ENCODE peak calls at places on chromosome 14, in four cellular contexts. Y, D, Q and S are unnamed samples.

GRCh38 chr14:60170948-60171347 is 5.8 kb upstream of the DHRS7 start:
- DNase-seq in Y (no peak), D (no peak), Q (no peak), S (no peak)

GRCh38 chr14:91350483-91350812 is 67.2 kb downstream of the CCDC88C start:
- DNase-seq in Y (no peak), D (no peak), Q (no peak), S (no peak)

GRCh38 chr14:73058923-73059311 is 583 bp downstream of the RBM25 start:
- DNase-seq in Y (no peak), D (peak; percentile 39), Q (no peak), S (no peak)

GRCh38 chr14:106436310-106436905 is 910.0 kb downstream of the TMEM121 start:
- DNase-seq in Y (no peak), D (peak; percentile 55), Q (no peak), S (no peak)

GRCh38 chr14:75156901-75157300 is 19.5 kb downstream of the TMED10 start:
- DNase-seq in Y (no peak), D (no peak), Q (no peak), S (no peak)

GRCh38 chr14:80906336-80906735 is 35.2 kb downstream of the CEP128 start:
- DNase-seq in Y (no peak), D (no peak), Q (no peak), S (no peak)

GRCh38 chr14:75990297-75990696 is 4.7 kb downstream of the IFT43 start:
- DNase-seq in Y (no peak), D (no peak), Q (no peak), S (no peak)

GRCh38 chr14:49769171-49769570 is 1.2 kb downstream of the KLHDC2 start:
- DNase-seq in Y (no peak), D (no peak), Q (no peak), S (no peak)

GRCh38 chr14:60302663-60303062 is 53.6 kb downstream of the PPM1A start:
- DNase-seq in Y (no peak), D (no peak), Q (no peak), S (no peak)

GRCh38 chr14:73944432-73945158 is 5.3 kb downstream of the FAM161B start:
- DNase-seq in Y (no peak), D (no peak), Q (no peak), S (no peak)

GRCh38 chr14:21070610-21071224 is 613 bp downstream of the ARHGEF40 start:
- DNase-seq in Y (no peak), D (no peak), Q (peak; percentile 44), S (no peak)

GRCh38 chr14:63030113-63030512 is 15.1 kb downstream of the KCNH5 start:
- DNase-seq in Y (no peak), D (no peak), Q (no peak), S (no peak)

GRCh38 chr14:71533396-71533795 is 398.8 kb upstream of the RGS6 start:
- DNase-seq in Y (no peak), D (no peak), Q (no peak), S (no peak)

GRCh38 chr14:105840266-105841021 is 314.1 kb downstream of the TMEM121 start:
- DNase-seq in Y (no peak), D (no peak), Q (no peak), S (no peak)

GRCh38 chr14:106372870-106373657 is 846.7 kb downstream of the TMEM121 start:
- DNase-seq in Y (no peak), D (peak; percentile 51), Q (no peak), S (peak; percentile 17)

GRCh38 chr14:29521526-29522137 is 406.0 kb downstream of the PRKD1 start:
- DNase-seq in Y (no peak), D (no peak), Q (no peak), S (no peak)

GRCh38 chr14:99687284-99688209 is 3.4 kb downstream of the CYP46A1 start:
- DNase-seq in Y (no peak), D (no peak), Q (no peak), S (no peak)

GRCh38 chr14:104665663-104666522 is 23.5 kb upstream of the INF2 start:
- DNase-seq in Y (no peak), D (peak; percentile 77), Q (no peak), S (no peak)

GRCh38 chr14:80278293-80279037 is 67.2 kb upstream of the DIO2 start:
- DNase-seq in Y (peak; percentile 14), D (peak; percentile 9), Q (peak; percentile 30), S (no peak)

GRCh38 chr14:24307575-24308341 is at the start of gene CIDEB:
- DNase-seq in Y (no peak), D (peak; percentile 66), Q (peak; percentile 53), S (peak; percentile 33)

GRCh38 chr14:104895786-104896642 is 28.7 kb upstream of the PLD4 start:
- DNase-seq in Y (no peak), D (no peak), Q (peak; percentile 23), S (no peak)

GRCh38 chr14:57611555-57612075 is 118.0 kb upstream of the CCDC198 start:
- DNase-seq in Y (no peak), D (no peak), Q (no peak), S (no peak)

GRCh38 chr14:51546603-51547258 is 105.0 kb upstream of the FRMD6 start:
- DNase-seq in Y (no peak), D (no peak), Q (no peak), S (no peak)

GRCh38 chr14:65604946-65605345 is 192.4 kb downstream of the FUT8 start:
- DNase-seq in Y (no peak), D (peak; percentile 4), Q (no peak), S (no peak)

GRCh38 chr14:29681308-29681707 is 246.3 kb downstream of the PRKD1 start:
- DNase-seq in Y (no peak), D (no peak), Q (no peak), S (no peak)

GRCh38 chr14:63677891-63678379 is 36.3 kb upstream of the WDR89 start:
- DNase-seq in Y (no peak), D (peak; percentile 60), Q (no peak), S (peak; percentile 38)

GRCh38 chr14:92135269-92135668 is 13.5 kb downstream of the CPSF2 start:
- DNase-seq in Y (no peak), D (peak; percentile 59), Q (no peak), S (no peak)

GRCh38 chr14:32507029-32507984 is 178.2 kb downstream of the AKAP6 start:
- DNase-seq in Y (no peak), D (peak; percentile 51), Q (no peak), S (no peak)

GRCh38 chr14:68020999-68021663 is 201.6 kb downstream of the RAD51B start:
- DNase-seq in Y (no peak), D (no peak), Q (no peak), S (no peak)

GRCh38 chr14:103518416-103519042 is 4.1 kb downstream of the CKB start:
- DNase-seq in Y (peak; percentile 59), D (peak; percentile 63), Q (peak; percentile 71), S (no peak)

GRCh38 chr14:33120341-33120740 is 181.7 kb downstream of the NPAS3 start:
- DNase-seq in Y (no peak), D (no peak), Q (no peak), S (no peak)

GRCh38 chr14:106875503-106875902 is 1349.1 kb downstream of the TMEM121 start:
- DNase-seq in Y (no peak), D (no peak), Q (no peak), S (no peak)

GRCh38 chr14:78029471-78030372 is 140.5 kb upstream of the NRXN3 start:
- DNase-seq in Y (no peak), D (no peak), Q (no peak), S (no peak)

GRCh38 chr14:103542545-103543088 is 13.6 kb downstream of the TRMT61A start:
- DNase-seq in Y (no peak), D (no peak), Q (peak; percentile 73), S (no peak)

DNA sequence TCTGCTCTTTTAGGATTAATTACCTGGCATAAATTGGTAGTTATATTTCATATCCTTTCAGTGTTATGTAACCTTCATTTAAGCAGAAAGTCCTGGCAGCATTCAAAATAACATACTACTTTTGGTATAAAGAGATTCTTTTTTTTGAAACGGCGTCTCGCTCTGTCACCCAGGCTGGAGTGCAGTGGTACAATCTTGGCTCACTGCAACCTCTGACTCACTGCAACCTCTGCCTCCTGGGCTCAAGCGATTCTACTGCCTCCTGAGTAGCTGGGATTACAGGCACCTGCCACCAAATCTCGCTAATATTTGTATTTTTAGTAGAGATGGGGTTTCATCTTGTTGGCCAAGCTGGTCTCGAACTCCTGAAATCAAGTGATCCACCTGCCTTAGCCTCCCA is 9.2 kb downstream of the KTN1 start:
- DNase-seq in Y (no peak), D (no peak), Q (no peak), S (no peak)
- H3K4me1 ChIP-seq in Y (peaks cover 39% of the 10 kb centered on the region), D (peaks cover 91% of the 10 kb centered on the region), Q (peaks cover 97% of the 10 kb centered on the region), S (peaks cover 89% of the 10 kb centered on the region)

DNA sequence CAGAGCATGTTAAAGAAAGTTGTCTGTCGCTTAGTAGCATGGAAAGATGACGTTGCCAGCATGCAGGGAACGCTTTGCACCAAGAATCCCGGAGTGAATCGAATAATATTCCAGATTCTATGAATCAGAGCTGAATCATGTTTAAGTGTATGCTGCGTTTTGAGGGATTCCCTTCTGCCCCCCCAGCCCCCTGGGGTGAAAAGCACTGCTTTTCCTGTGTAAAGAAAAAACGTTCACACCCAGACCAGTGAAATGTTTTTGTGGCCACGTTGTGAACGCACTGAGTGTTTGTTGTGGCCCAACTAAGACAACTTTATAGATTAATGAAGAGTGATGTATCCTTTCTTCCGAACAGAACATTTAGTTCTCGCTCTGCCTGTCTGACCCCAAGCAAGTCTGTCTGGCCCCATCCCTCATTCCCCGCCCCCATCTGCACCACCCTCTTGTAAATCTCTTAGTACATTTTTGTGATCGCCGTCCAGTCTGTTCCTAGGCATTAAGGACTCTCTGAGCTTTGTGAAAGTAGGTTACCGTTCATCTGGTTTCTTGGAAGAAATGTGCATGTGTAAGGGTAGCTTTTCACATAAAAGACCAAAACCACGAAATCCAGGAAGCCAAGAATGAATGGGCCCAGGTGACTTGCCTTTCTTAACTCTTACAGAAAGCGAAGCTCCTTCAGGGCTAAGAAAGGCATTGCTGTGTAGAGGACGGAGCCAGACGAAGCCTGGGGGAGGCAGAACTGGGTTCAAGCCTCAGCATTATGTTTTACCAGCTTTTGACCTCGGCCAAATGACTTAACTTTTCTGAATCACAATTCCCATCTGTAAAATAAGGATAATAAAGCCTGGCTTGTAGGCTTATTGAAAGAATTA is 103.1 kb downstream of the SAMD4A start:
- DNase-seq in Y (no peak), D (no peak), Q (peak; percentile 64), S (no peak)
- H3K4me1 ChIP-seq in Y (peaks cover 11% of the 10 kb centered on the region), D (peaks cover 30% of the 10 kb centered on the region), Q (peaks cover 70% of the 10 kb centered on the region), S (peaks cover 14% of the 10 kb centered on the region)

GRCh38 chr14:54652890-54653201 is 85.9 kb downstream of the SAMD4A start:
- DNase-seq in Y (no peak), D (no peak), Q (no peak), S (no peak)
- H3K4me1 ChIP-seq in Y (peaks cover 37% of the 10 kb centered on the region), D (peaks cover 52% of the 10 kb centered on the region), Q (peaks cover 76% of the 10 kb centered on the region), S (peaks cover 38% of the 10 kb centered on the region)

DNA sequence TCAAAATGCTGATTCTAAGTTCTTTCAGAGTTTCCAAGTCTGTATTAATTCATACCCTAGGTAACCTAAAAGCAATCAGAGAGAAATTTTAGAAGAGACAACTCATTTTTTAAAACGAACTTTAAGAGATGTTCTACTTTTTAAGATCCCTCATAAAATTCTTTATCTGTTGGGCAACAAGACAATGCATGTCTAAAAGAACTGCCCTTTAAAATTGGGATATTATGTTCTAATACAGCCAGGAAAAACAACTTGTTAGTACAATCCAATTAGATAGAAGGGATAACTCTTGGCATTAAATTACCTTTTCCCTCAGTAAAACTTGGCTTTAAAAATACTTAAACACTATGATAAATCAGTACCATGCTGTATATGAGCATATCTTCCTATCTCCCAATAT is 15.6 kb downstream of the DICER1 start:
- DNase-seq in Y (no peak), D (no peak), Q (no peak), S (no peak)
- H3K4me1 ChIP-seq in Y (peaks cover 34% of the 10 kb centered on the region), D (peaks cover 38% of the 10 kb centered on the region), Q (peaks cover 54% of the 10 kb centered on the region), S (peaks cover 11% of the 10 kb centered on the region)

GRCh38 chr14:59133709-59134108 is 54.8 kb upstream of the DAAM1 start:
- DNase-seq in Y (no peak), D (no peak), Q (no peak), S (no peak)
- H3K4me1 ChIP-seq in Y (no peaks in the 10 kb centered on the region), D (no peaks in the 10 kb centered on the region), Q (no peaks in the 10 kb centered on the region), S (no peaks in the 10 kb centered on the region)